ENCODE peak calls at places on chromosomes 7 and 10, in ten cellular contexts. S is activated CD8-positive, alpha-beta T cell treated with anti-CD3 and anti-CD28 coated beads for 36 hours; O is CD8-positive, alpha-beta T cell; D is brain microvascular endothelial cell; V is uterus; Q is WTC11; H is MCF 10A; U is Caco-2; N is heart right ventricle; I is neural crest cell. W is an unnamed sample.

GRCh38 chr7:112970771-112971170 is 115.9 kb downstream of the GPR85 start:
- DNase-seq in S (no peak), O (no peak), D (no peak), V (no peak), Q (no peak), H (no peak), U (no peak), N (no peak), I (no peak), W (no peak)

GRCh38 chr7:156510966-156511365 is 129.6 kb upstream of the RNF32 start:
- DNase-seq in S (no peak), O (no peak), D (no peak), V (no peak), Q (no peak), H (no peak), U (no peak), N (no peak), I (no peak), W (no peak)

GRCh38 chr10:52466464-52466863 is 152.4 kb downstream of the DKK1 start:
- DNase-seq in S (no peak), O (no peak), D (no peak), V (no peak), Q (no peak), H (no peak), U (no peak), N (no peak), I (no peak), W (no peak)

GRCh38 chr10:124077216-124077615 is 16.2 kb downstream of the CHST15 start:
- DNase-seq in S (no peak), O (no peak), D (no peak), V (no peak), Q (no peak), H (no peak), U (no peak), N (no peak), I (no peak), W (no peak)

GRCh38 chr10:120368927-120369326 is 88.1 kb upstream of the PLPP4 start:
- DNase-seq in S (no peak), O (no peak), D (no peak), V (no peak), Q (no peak), H (no peak), U (no peak), N (no peak), I (no peak), W (no peak)

GRCh38 chr7:94453898-94454297 is 55.7 kb upstream of the CASD1 start:
- DNase-seq in S (no peak), O (no peak), D (no peak), V (no peak), Q (no peak), H (no peak), U (no peak), N (no peak), I (no peak), W (no peak)

GRCh38 chr10:91597397-91597881 is 35.4 kb downstream of the PPP1R3C start:
- DNase-seq in S (no peak), O (no peak), D (peak; percentile 11), V (no peak), Q (no peak), H (peak; percentile 39), U (no peak), N (no peak), I (no peak), W (no peak)

GRCh38 chr7:149494738-149495368 is 2.8 kb downstream of the ZNF746 start:
- DNase-seq in S (no peak), O (no peak), D (no peak), V (no peak), Q (no peak), H (peak; percentile 29), U (no peak), N (no peak), I (no peak), W (no peak)

DNA sequence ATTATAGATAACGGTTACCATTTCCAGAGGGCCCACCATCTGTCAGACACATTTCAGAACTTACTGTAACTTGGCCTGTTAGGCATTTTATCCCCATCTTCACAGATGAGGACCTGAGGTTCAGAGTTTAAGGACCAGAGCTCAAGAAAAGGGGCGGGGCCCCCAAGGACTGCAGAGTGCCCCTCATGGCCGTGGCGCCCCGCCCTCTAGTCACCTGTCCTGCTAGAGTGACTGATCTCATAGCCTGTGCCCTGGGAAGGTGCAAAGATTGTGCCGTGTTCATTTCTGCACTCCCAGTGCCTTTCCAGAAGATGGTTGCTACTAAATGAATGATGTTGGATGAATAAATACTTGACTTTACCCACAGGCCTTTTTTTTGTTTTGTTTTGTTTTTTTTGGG is 107.0 kb downstream of the XRCC2 start:
- DNase-seq in S (no peak), O (no peak), D (no peak), V (no peak), Q (no peak), H (no peak), U (no peak), N (no peak), I (no peak), W (no peak)
- TF ChIP-seq CTCF in S (no peak), O (no peak), D (no peak), V (no peak), Q (no peak), H (no peak), U (no peak), N (no peak), I (no peak), W (no peak)

GRCh38 chr7:95845007-95845406 is 72.7 kb downstream of the DYNC1I1 start:
- DNase-seq in S (no peak), O (no peak), D (no peak), V (no peak), Q (no peak), H (no peak), U (no peak), N (no peak), I (no peak), W (no peak)

GRCh38 chr7:95843286-95843685 is 70.9 kb downstream of the DYNC1I1 start:
- DNase-seq in S (no peak), O (no peak), D (no peak), V (no peak), Q (no peak), H (peak; percentile 17), U (no peak), N (no peak), I (no peak), W (no peak)

GRCh38 chr7:95847061-95847460 is 74.7 kb downstream of the DYNC1I1 start:
- DNase-seq in S (no peak), O (no peak), D (no peak), V (no peak), Q (no peak), H (no peak), U (no peak), N (no peak), I (no peak), W (no peak)

DNA sequence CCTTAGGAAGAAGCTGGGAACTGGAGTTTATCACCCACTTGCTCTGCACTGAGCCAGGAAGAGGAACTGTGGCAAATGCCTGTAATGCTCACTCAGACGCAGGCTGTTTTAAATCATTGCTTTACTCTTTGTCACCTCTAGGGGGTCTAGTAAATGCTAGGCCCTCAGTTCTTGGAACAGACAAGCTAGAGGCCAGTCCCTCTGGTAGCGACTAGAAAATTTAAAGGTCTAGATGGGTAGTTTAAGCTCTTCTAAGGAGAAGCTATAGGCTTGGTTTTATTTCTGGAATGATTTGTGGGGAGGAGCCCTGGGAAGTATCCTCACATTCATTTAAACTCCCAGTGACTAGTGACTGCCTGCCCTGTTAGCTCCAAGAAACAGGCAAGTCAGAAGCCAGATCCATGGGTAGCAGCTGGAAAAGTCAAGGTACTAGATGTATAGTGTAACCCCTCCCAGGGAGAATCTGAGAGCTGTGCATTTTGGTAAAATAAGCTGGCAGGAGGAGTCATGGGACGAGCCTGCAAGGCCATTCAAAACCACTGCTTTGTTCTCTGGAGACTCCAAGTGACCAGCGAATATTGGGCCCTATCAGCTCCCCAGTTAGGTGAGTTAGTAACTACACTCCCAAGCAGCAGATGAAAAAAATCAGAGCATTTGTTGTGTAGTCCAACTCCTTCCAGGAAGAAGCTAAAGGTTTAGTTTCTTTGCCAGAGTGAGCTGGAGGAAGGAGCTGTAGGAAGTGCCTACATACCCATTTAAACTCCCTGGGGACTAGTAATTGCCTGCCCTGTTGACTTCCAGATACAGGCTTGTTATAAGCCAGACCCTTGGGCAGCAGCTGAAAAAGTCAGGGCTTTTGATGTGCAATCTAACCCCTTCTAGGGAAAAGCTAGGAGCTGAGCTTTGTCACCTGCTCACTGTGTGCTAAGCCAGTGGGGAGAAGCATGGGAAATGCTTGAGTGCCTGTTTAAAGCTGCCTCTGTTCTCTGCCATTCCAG is 68.9 kb downstream of the DYNC1I1 start:
- DNase-seq in S (no peak), O (no peak), D (no peak), V (no peak), Q (no peak), H (peak; percentile 31), U (peak; percentile 26), N (no peak), I (no peak), W (no peak)
- TF ChIP-seq CTCF in S (peak; percentile 41), O (no peak), D (peak; percentile 51), V (no peak), Q (peak; percentile 55), H (peak; percentile 22), U (no peak), N (no peak), I (peak; percentile 48), W (peak; percentile 4)

GRCh38 chr10:49387029-49387428 is 8.9 kb downstream of the DRGX start:
- DNase-seq in S (no peak), O (no peak), D (peak; percentile 85), V (no peak), Q (no peak), H (peak; percentile 88), U (no peak), N (no peak), I (no peak), W (no peak)

GRCh38 chr10:49385939-49386922 is 9.7 kb downstream of the DRGX start:
- DNase-seq in S (no peak), O (no peak), D (no peak), V (no peak), Q (no peak), H (no peak), U (no peak), N (no peak), I (no peak), W (no peak)

GRCh38 chr10:49388161-49388560 is 7.7 kb downstream of the DRGX start:
- DNase-seq in S (no peak), O (no peak), D (no peak), V (no peak), Q (no peak), H (no peak), U (no peak), N (no peak), I (no peak), W (no peak)

GRCh38 chr10:49393301-49393700 is 2.6 kb downstream of the DRGX start:
- DNase-seq in S (no peak), O (no peak), D (no peak), V (no peak), Q (no peak), H (no peak), U (no peak), N (no peak), I (no peak), W (no peak)

GRCh38 chr10:49389331-49389920 is 6.5 kb downstream of the DRGX start:
- DNase-seq in S (no peak), O (no peak), D (no peak), V (no peak), Q (no peak), H (no peak), U (no peak), N (no peak), I (no peak), W (no peak)
- TF ChIP-seq CTCF in S (no peak), O (no peak), D (no peak), V (no peak), Q (no peak), H (no peak), U (no peak), N (no peak), I (no peak), W (no peak)

DNA sequence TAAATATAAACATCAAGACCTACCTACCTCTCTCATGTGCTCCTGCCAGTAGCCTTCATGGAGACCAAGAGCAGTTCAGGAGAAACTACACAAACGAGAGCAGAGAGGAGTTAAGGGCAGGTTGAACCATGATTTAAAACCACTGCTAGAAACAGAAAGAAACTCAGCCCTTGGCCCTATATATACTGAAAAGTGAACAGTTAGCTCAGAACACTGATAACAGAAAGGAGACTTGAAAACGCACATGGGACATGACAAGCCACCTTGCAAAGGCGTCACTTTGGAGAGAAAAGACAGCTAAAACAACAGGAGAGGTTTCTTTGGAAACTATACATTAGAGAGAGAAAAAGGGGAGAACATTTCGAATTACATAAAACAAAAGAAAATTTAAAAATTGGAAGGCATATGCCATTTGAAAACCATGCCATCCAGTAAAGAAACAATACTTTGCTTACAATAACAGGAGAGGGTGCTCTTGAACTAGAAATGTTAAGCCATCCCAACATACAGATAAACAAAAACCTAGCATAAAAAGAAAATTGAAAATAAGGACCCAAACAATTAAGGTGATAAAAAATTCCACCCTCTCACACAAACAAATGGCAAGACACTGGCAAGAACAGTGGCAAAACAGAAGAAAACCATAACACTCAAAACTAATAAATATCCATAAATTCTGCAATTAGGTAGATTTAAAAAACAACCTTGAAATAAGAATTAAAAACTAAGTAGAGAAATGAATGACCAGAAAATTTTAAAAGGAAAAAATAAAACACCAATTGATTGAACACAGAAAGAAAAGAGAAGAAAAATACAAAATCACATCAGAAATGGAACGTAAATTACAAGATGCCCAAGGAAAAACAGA is 232.7 kb downstream of the IMMP2L start:
- DNase-seq in S (no peak), O (no peak), D (no peak), V (no peak), Q (no peak), H (peak; percentile 13), U (no peak), N (no peak), I (no peak), W (no peak)
- TF ChIP-seq CTCF in S (no peak), O (no peak), D (no peak), V (no peak), Q (no peak), H (peak; percentile 30), U (no peak), N (peak; percentile 21), I (no peak), W (no peak)

W was measured in D721Med.